ENCODE peak calls at places on chromosomes 1 and 21, in five cellular contexts. N is anterior cingulate cortex; V is activated T-helper 2 cell treated with anti-CD3 and anti-CD28 coated beads, Interferon-gamma antibody, Interleukin-2, Interleukin-4, amounts not matched to agents 10 μg/mL and 5 μg/mL and 100 μg/mL, durations not matched to agents 14 hours and 24 hours and 36 hours; R is ACHN; M is activated naive CD8-positive, alpha-beta T cell treated with anti-CD3 and anti-CD28 coated beads, Interleukin-2, amount 50 U/mL, for 24 hours. T is an unnamed sample.

GRCh38 chr1:87017994-87018672 is 103.7 kb downstream of the HS2ST1 start:
- DNase-seq in N (no peak), V (no peak), R (no peak), M (no peak), T (no peak)

GRCh38 chr1:6473974-6474814 is 8.2 kb upstream of the TNFRSF25 start:
- DNase-seq in N (no peak), V (no peak), R (no peak), M (no peak), T (no peak)

GRCh38 chr1:233719626-233720334 is 105.9 kb downstream of the KCNK1 start:
- DNase-seq in N (no peak), V (no peak), R (no peak), M (no peak), T (no peak)

GRCh38 chr21:18275740-18276139 is 31.1 kb downstream of the CHODL start:
- DNase-seq in N (no peak), V (no peak), R (no peak), M (no peak), T (no peak)

GRCh38 chr1:154176341-154176740 is 15.6 kb downstream of the TPM3 start:
- DNase-seq in N (no peak), V (no peak), R (peak), M (no peak), T (peak)

GRCh38 chr1:225461533-225462428 is 33.9 kb upstream of the LBR start:
- DNase-seq in N (no peak), V (no peak), R (no peak), M (no peak), T (no peak)

GRCh38 chr1:26533951-26534514 is 4.5 kb downstream of the RPS6KA1 start:
- DNase-seq in N (no peak), V (no peak), R (no peak), M (no peak), T (no peak)

GRCh38 chr1:156387899-156388813 is 19.1 kb downstream of the RHBG start:
- DNase-seq in N (peak), V (no peak), R (no peak), M (no peak), T (no peak)

GRCh38 chr21:27076035-27076434 is 109.1 kb upstream of the ADAMTS5 start:
- DNase-seq in N (no peak), V (no peak), R (no peak), M (no peak), T (no peak)

GRCh38 chr21:36929622-36930021 is 36.8 kb downstream of the HLCS start:
- DNase-seq in N (no peak), V (no peak), R (peak), M (no peak), T (peak)